ENCODE peak calls at places on chromosomes 16 and 17, in seven cellular contexts. J is Peyer's patch, M is thoracic aorta, G is choroid plexus epithelial cell, Z is uterus, D is cardiac fibroblast, S is sigmoid colon. I is an unnamed sample.

GRCh38 chr17:21686165-21687015 is 5.9 kb upstream of the KCNJ18 start:
- DNase-seq in J (no peak), M (no peak), G (no peak), Z (no peak), D (no peak), S (no peak), I (no peak)

GRCh38 chr16:12531937-12532336 is 271.8 kb downstream of the CPPED1 start:
- DNase-seq in J (no peak), M (no peak), G (no peak), Z (no peak), D (no peak), S (no peak), I (no peak)

GRCh38 chr17:74274060-74274702 is at the start of gene DNAI2:
- DNase-seq in J (no peak), M (no peak), G (no peak), Z (no peak), D (no peak), S (no peak), I (no peak)

GRCh38 chr16:46853713-46854443 is 22.9 kb upstream of the C16orf87 start:
- DNase-seq in J (peak), M (no peak), G (peak), Z (peak), D (peak), S (peak), I (peak)

GRCh38 chr17:601462-602303 is 113.0 kb downstream of the VPS53 start:
- DNase-seq in J (no peak), M (no peak), G (peak), Z (peak), D (peak), S (peak), I (peak)

GRCh38 chr17:76473541-76473985 is 6.2 kb downstream of the AANAT start:
- DNase-seq in J (no peak), M (no peak), G (peak), Z (no peak), D (no peak), S (no peak), I (no peak)

GRCh38 chr16:65510850-65511249 is 389.0 kb upstream of the CDH11 start:
- DNase-seq in J (no peak), M (no peak), G (peak), Z (no peak), D (peak), S (no peak), I (peak)

GRCh38 chr16:67279296-67280089 is at the start of gene PLEKHG4:
- DNase-seq in J (peak), M (no peak), G (peak), Z (peak), D (peak), S (peak), I (peak)

GRCh38 chr17:20214807-20215206 is 205.6 kb downstream of the SPECC1 start:
- DNase-seq in J (no peak), M (no peak), G (no peak), Z (no peak), D (no peak), S (no peak), I (no peak)

GRCh38 chr17:48488548-48489106 is 42.2 kb downstream of the HOXB1 start:
- DNase-seq in J (no peak), M (no peak), G (no peak), Z (no peak), D (no peak), S (peak), I (no peak)

GRCh38 chr17:39688945-39689344 is 1.1 kb upstream of the PGAP3 start:
- DNase-seq in J (no peak), M (no peak), G (no peak), Z (no peak), D (no peak), S (no peak), I (no peak)

GRCh38 chr17:31394544-31394943 is 3.1 kb downstream of the RAB11FIP4 start:
- DNase-seq in J (no peak), M (no peak), G (peak), Z (peak), D (peak), S (no peak), I (peak)

GRCh38 chr17:77441130-77441920 is 300.6 kb downstream of the SEC14L1 start:
- DNase-seq in J (peak), M (no peak), G (no peak), Z (no peak), D (no peak), S (no peak), I (no peak)

GRCh38 chr16:31130899-31131298 is 4.6 kb downstream of the PRSS8 start:
- DNase-seq in J (no peak), M (no peak), G (no peak), Z (no peak), D (no peak), S (no peak), I (no peak)

GRCh38 chr17:42122371-42123303 is at the start of gene HSPB9:
- DNase-seq in J (no peak), M (no peak), G (no peak), Z (peak), D (no peak), S (peak), I (no peak)

GRCh38 chr17:14471052-14471451 is 170.2 kb downstream of the HS3ST3B1 start:
- DNase-seq in J (no peak), M (no peak), G (peak), Z (no peak), D (no peak), S (no peak), I (peak)

GRCh38 chr17:40025991-40026815 is 11.0 kb downstream of the CSF3 start:
- DNase-seq in J (no peak), M (no peak), G (peak), Z (no peak), D (no peak), S (no peak), I (peak)

GRCh38 chr16:67023689-67024088 is 5.3 kb upstream of the CBFB start:
- DNase-seq in J (no peak), M (no peak), G (no peak), Z (no peak), D (no peak), S (no peak), I (no peak)

GRCh38 chr16:56423584-56424403 is 1.6 kb downstream of the AMFR start:
- DNase-seq in J (no peak), M (no peak), G (peak), Z (no peak), D (no peak), S (no peak), I (no peak)

GRCh38 chr17:59786536-59787319 is 79.3 kb downstream of the VMP1 start:
- DNase-seq in J (peak), M (peak), G (peak), Z (peak), D (peak), S (peak), I (peak)

GRCh38 chr16:80806957-80807356 is 2.6 kb upstream of the CDYL2 start:
- DNase-seq in J (no peak), M (no peak), G (peak), Z (no peak), D (peak), S (no peak), I (peak)

GRCh38 chr17:49480833-49481615 is 14.1 kb upstream of the NGFR start:
- DNase-seq in J (no peak), M (no peak), G (no peak), Z (no peak), D (no peak), S (no peak), I (no peak)

GRCh38 chr16:74297296-74297665 is 667 bp downstream of the PSMD7 start:
- DNase-seq in J (peak), M (peak), G (peak), Z (no peak), D (peak), S (no peak), I (peak)

GRCh38 chr17:19728114-19728495 is 11.7 kb upstream of the SLC47A2 start:
- DNase-seq in J (peak), M (peak), G (peak), Z (peak), D (peak), S (peak), I (peak)

GRCh38 chr17:77602062-77602746 is 356.3 kb upstream of the TNRC6C start:
- DNase-seq in J (no peak), M (peak), G (peak), Z (peak), D (peak), S (peak), I (peak)

GRCh38 chr16:78198299-78198698 is 98.8 kb downstream of the WWOX start:
- DNase-seq in J (no peak), M (no peak), G (no peak), Z (no peak), D (no peak), S (no peak), I (no peak)

GRCh38 chr17:76631821-76632565 is 11.6 kb downstream of the ST6GALNAC1 start:
- DNase-seq in J (no peak), M (no peak), G (peak), Z (no peak), D (no peak), S (no peak), I (no peak)

GRCh38 chr16:50539822-50540710 is 8.1 kb upstream of the NKD1 start:
- DNase-seq in J (no peak), M (no peak), G (no peak), Z (no peak), D (no peak), S (no peak), I (no peak)
- TF ChIP-seq CTCF in J (no peak), M (no peak), G (no peak), Z (no peak), D (no peak), S (no peak), I (no peak)

DNA sequence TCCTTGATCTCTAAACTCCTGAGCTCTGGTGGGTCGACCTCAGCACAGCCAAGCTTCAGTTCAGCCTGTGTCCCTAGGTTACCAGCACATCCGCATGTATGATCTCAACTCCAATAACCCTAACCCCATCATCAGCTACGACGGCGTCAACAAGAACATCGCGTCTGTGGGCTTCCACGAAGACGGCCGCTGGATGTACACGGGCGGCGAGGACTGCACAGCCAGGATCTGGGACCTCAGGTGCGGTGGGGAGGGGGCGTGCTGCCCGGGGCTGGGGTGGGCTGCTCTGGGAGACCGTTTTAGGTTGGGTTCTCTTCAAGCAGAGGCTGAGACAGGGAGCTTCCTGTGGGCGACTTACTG is 1.1 kb downstream of the MLST8 start:
- DNase-seq in J (no peak), M (no peak), G (no peak), Z (no peak), D (no peak), S (no peak), I (no peak)
- H3K4me3 ChIP-seq in J (peak), M (peak), G (peak), Z (peak), D (peak), S (peak), I (peak)

GRCh38 chr17:51759260-51759659 is 399.3 kb downstream of the CA10 start:
- DNase-seq in J (no peak), M (no peak), G (no peak), Z (no peak), D (no peak), S (no peak), I (no peak)
- TF ChIP-seq CTCF in J (no peak), M (no peak), G (no peak), Z (no peak), D (no peak), S (no peak), I (no peak)

GRCh38 chr17:83073389-83074063 is 5.9 kb upstream of the METRNL start:
- DNase-seq in J (no peak), M (no peak), G (no peak), Z (peak), D (no peak), S (no peak), I (no peak)
- H3K4me3 ChIP-seq in J (no peak), M (no peak), G (no peak), Z (no peak), D (no peak), S (no peak), I (no peak)

DNA sequence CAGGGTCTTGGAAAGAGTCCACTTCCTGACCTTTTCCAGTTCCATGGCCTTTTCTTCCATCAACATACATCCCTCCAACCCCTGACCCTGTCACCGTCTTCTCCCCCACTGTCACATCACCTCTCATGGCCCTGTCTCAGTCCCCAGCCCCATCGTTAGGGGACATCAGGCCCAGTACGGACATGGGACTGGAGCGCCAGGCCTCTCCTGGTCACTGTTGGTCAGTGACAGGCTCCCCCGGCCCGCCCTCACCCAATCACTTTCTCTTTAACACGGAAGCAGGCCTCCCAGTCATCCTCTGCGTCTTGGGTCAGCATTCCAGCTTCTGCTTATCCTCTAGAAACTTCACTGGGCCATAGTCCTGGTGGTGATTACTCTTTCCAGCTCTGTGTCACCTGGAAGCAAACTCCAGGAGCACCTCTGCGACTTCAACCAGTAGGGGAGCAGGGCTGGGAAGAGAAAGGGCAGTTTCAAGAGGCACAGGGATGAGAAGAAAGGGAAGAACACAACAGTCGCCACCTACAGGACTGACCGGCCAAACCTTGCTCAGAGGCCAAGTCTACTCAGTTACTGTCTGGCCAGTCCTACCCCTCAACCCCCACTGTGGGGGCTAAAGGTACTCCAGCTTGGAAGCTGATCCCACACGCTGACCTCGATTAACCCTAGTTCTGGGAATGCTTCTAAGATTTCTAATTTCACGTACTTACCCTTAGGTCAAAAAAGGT is 15.9 kb upstream of the ICAM2 start:
- DNase-seq in J (no peak), M (no peak), G (no peak), Z (no peak), D (no peak), S (peak), I (no peak)
- TF ChIP-seq CTCF in J (no peak), M (no peak), G (peak), Z (no peak), D (no peak), S (no peak), I (no peak)

DNA sequence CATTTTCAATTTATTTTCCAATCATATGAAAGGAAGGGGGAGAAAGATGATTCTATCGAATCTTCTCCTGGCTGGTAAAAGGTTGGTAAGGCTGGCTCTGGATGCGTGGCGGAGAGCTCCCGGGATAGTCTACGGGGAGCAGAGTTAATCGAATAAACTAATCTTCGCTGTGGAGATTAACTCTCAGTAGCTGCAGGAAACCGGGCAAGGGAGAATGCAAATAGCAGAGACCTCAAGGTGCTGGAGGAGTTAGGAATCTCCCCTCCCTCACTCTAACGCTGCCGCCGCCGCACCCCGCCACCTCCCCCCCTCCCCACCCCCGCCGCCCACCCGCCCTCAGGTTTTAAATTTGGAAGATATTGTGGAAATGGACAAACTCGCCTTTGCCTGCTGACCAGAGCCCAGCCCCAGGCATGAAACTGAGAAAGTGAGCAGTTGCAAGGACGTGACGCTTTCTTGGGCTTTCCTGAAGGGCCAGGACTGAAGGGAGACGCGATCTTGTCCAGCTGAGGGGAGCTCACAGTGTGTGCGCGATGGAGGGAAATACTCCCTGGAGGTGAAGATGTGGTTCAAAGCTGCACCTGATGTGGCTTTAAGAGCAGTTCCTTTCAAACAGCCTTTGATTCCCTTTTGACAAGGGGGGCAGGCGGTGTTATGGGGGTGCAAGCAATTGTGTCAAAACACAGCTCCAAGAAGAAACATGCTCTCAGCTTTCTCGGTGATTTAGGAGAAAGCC is 308.2 kb upstream of the IRX3 start:
- DNase-seq in J (no peak), M (no peak), G (no peak), Z (no peak), D (no peak), S (no peak), I (no peak)
- H3K4me3 ChIP-seq in J (no peak), M (no peak), G (no peak), Z (no peak), D (no peak), S (no peak), I (no peak)

DNA sequence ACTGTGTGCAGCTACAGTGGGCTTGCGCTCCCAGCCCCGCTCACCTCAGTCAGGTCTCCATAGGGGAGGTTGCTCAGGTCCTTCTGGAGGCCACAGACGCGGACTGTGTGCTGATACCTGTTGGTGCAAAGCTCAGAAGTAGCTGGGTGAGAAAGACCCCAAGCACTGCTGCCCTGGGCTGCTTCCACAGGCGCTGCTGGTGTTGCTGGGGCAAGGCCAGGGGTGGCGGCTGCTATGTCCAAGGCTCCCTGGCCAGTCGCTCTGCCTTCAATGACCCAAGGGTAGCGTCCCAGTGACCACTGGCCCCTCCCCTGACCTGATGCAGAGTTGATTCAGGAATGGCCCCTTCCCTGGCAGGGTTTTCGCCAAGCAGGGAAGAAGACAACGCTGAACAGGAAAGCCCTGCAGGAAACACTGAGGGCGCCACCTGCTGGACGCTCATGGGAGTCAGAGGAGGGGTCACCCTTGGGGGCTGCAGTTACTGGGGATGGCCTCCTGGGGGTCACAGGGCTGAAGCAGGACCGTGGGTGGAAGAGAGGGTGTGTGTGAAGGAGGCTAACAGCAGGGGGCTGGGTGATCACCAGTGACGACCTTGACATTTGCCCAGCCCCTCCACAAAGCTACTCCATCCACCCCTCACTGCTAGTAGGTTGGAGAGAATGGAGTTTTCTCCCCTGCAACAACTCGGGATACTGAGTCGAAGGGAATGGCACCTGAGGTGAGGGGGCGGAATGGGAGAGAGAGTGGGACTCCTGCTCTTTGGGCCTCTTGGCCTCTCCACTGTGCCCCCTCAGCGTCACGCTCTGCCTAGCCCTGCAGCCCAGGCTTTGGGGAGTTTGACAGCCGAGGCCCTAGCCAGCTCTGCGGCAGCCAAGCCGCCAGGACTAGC is 38.3 kb downstream of the ABCC12 start:
- DNase-seq in J (peak), M (no peak), G (peak), Z (no peak), D (peak), S (no peak), I (peak)
- TF ChIP-seq CTCF in J (peak), M (peak), G (peak), Z (no peak), D (peak), S (no peak), I (peak)

DNA sequence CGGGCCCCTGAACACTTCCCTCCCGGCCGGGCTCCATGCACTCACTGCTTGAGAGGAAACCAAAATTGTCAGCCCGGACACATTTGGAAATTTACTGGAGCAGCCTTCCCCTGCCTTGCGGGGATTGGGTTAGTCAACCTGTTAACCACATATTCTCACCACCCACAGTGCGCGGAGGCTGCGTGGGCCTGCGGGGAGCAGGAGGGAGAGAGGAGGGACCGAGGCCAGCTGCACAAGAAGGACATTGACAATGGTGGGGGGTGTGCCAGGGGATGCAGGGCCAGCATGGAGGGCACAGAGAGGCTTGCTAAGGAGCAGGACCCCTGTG is 52.3 kb downstream of the RBFOX3 start:
- DNase-seq in J (no peak), M (no peak), G (no peak), Z (no peak), D (no peak), S (no peak), I (no peak)
- H3K4me3 ChIP-seq in J (no peak), M (no peak), G (no peak), Z (no peak), D (no peak), S (no peak), I (no peak)

I was measured in fibroblast of pulmonary artery.